ENCODE peak calls at places on chromosomes 4 and X, in six cellular contexts. J is A549; P is AG10803; D is astrocyte of the spinal cord; W is CD8-positive, alpha-beta T cell; N is lower leg skin. R is an unnamed sample.

GRCh38 chrX:78123190-78123589 is 16.3 kb downstream of the TAF9B start:
- DNase-seq in J (no peak), P (peak; percentile 29), D (peak; percentile 49), W (no peak), N (no peak), R (no peak)

GRCh38 chr4:128859887-128860774 is 50.6 kb downstream of the JADE1 start:
- DNase-seq in J (no peak), P (peak; percentile 87), D (peak; percentile 75), W (no peak), N (no peak), R (no peak)

GRCh38 chr4:107824367-107825071 is at the start of gene SGMS2:
- DNase-seq in J (peak; percentile 68), P (peak; percentile 84), D (peak; percentile 85), W (no peak), N (peak; percentile 98), R (no peak)

GRCh38 chr4:3473251-3473942 is 10.3 kb downstream of the DOK7 start:
- DNase-seq in J (no peak), P (no peak), D (no peak), W (no peak), N (no peak), R (no peak)

GRCh38 chr4:73988096-73988495 is at the start of gene PPBP:
- DNase-seq in J (no peak), P (no peak), D (no peak), W (no peak), N (no peak), R (no peak)

GRCh38 chr4:120348521-120348920 is 281.9 kb upstream of the MAD2L1 start:
- DNase-seq in J (no peak), P (no peak), D (no peak), W (no peak), N (no peak), R (no peak)

GRCh38 chr4:21531048-21531447 is 417.5 kb downstream of the KCNIP4 start:
- DNase-seq in J (no peak), P (no peak), D (no peak), W (no peak), N (no peak), R (no peak)

GRCh38 chr4:38013461-38014366 is 53.5 kb downstream of the PTTG2 start:
- DNase-seq in J (no peak), P (peak; percentile 22), D (peak; percentile 76), W (no peak), N (no peak), R (no peak)

GRCh38 chr4:8110071-8110986 is 48.3 kb downstream of the ABLIM2 start:
- DNase-seq in J (no peak), P (no peak), D (peak; percentile 4), W (no peak), N (no peak), R (no peak)

GRCh38 chrX:109485470-109486340 is 3.8 kb upstream of the GUCY2F start:
- DNase-seq in J (peak; percentile 15), P (peak; percentile 59), D (peak; percentile 81), W (peak; percentile 67), N (peak; percentile 88), R (no peak)

GRCh38 chrX:24023972-24024664 is 2.9 kb downstream of the KLHL15 start:
- DNase-seq in J (no peak), P (no peak), D (peak; percentile 36), W (no peak), N (peak; percentile 23), R (no peak)

GRCh38 chr4:2295535-2296442 is 33.9 kb upstream of the MXD4 start:
- DNase-seq in J (no peak), P (no peak), D (no peak), W (peak; percentile 53), N (peak; percentile 77), R (peak; percentile 11)

GRCh38 chr4:100257567-100257966 is 67.3 kb upstream of the DDIT4L start:
- DNase-seq in J (no peak), P (no peak), D (no peak), W (no peak), N (no peak), R (no peak)

GRCh38 chr4:77220841-77221613 is 64.0 kb downstream of the CCNG2 start:
- DNase-seq in J (no peak), P (peak; percentile 11), D (no peak), W (no peak), N (peak; percentile 49), R (no peak)

GRCh38 chr4:47914926-47915237 is 499 bp upstream of the NFXL1 start:
- DNase-seq in J (no peak), P (no peak), D (no peak), W (no peak), N (no peak), R (no peak)

GRCh38 chrX:44035576-44035975 is 62.4 kb upstream of the NDP start:
- DNase-seq in J (no peak), P (no peak), D (no peak), W (no peak), N (no peak), R (no peak)

GRCh38 chr4:10054571-10055041 is 33.3 kb upstream of the SLC2A9 start:
- DNase-seq in J (no peak), P (no peak), D (no peak), W (peak; percentile 15), N (no peak), R (no peak)

GRCh38 chr4:159787901-159788300 is 685.0 kb downstream of the RAPGEF2 start:
- DNase-seq in J (no peak), P (no peak), D (peak; percentile 63), W (no peak), N (no peak), R (no peak)

GRCh38 chr4:45043916-45044315 is 317.6 kb upstream of the GNPDA2 start:
- DNase-seq in J (no peak), P (no peak), D (no peak), W (no peak), N (no peak), R (no peak)

GRCh38 chrX:136209016-136209738 is 42.0 kb downstream of the MAP7D3 start:
- DNase-seq in J (peak; percentile 60), P (peak; percentile 68), D (peak; percentile 49), W (no peak), N (peak; percentile 89), R (no peak)

GRCh38 chr4:109359040-109359646 is 56.7 kb upstream of the COL25A1 start:
- DNase-seq in J (no peak), P (no peak), D (peak; percentile 12), W (no peak), N (no peak), R (no peak)

GRCh38 chr4:157389751-157390150 is 169.2 kb downstream of the GRIA2 start:
- DNase-seq in J (no peak), P (no peak), D (peak; percentile 5), W (no peak), N (no peak), R (no peak)

GRCh38 chr4:103424853-103425252 is 226.7 kb upstream of the CENPE start:
- DNase-seq in J (peak; percentile 3), P (peak; percentile 0), D (no peak), W (no peak), N (no peak), R (no peak)

GRCh38 chrX:2474280-2474962 is 26.4 kb downstream of the DHRSX start:
- DNase-seq in J (no peak), P (no peak), D (no peak), W (no peak), N (no peak), R (no peak)

GRCh38 chr4:152901205-152901604 is 34.9 kb upstream of the FHDC1 start:
- DNase-seq in J (no peak), P (no peak), D (no peak), W (no peak), N (no peak), R (no peak)

GRCh38 chr4:56250801-56251200 is 136.5 kb downstream of the AASDH start:
- DNase-seq in J (no peak), P (no peak), D (no peak), W (no peak), N (no peak), R (no peak)

GRCh38 chrX:48306175-48306574 is 50.3 kb downstream of the SSX3 start:
- DNase-seq in J (no peak), P (no peak), D (no peak), W (no peak), N (no peak), R (no peak)

GRCh38 chr4:48445704-48446103 is 37.4 kb upstream of the SLC10A4 start:
- DNase-seq in J (peak; percentile 3), P (peak; percentile 15), D (peak; percentile 19), W (no peak), N (no peak), R (no peak)

GRCh38 chr4:666822-667544 is 7.1 kb downstream of the ATP5ME start:
- DNase-seq in J (no peak), P (no peak), D (no peak), W (no peak), N (no peak), R (no peak)

GRCh38 chrX:148498067-148498466 is 2.4 kb upstream of the AFF2 start:
- DNase-seq in J (no peak), P (no peak), D (no peak), W (no peak), N (no peak), R (no peak)

GRCh38 chrX:119008122-119008744 is 33.8 kb downstream of the LONRF3 start:
- DNase-seq in J (peak; percentile 41), P (peak; percentile 18), D (peak; percentile 23), W (no peak), N (no peak), R (peak; percentile 18)

GRCh38 chrX:17595456-17596035 is 141.7 kb upstream of the SCML1 start:
- DNase-seq in J (no peak), P (peak; percentile 69), D (peak; percentile 78), W (no peak), N (no peak), R (no peak)

GRCh38 chrX:46686003-46686645 is 72.8 kb downstream of the SLC9A7 start:
- DNase-seq in J (no peak), P (peak; percentile 56), D (peak; percentile 19), W (peak; percentile 50), N (no peak), R (no peak)
- TF ChIP-seq CTCF in J (peak; percentile 63), P (peak; percentile 60), D (peak; percentile 61), W (peak; percentile 55), N (no peak), R (no peak)

GRCh38 chrX:7191681-7192110 is 43.7 kb upstream of the PUDP start:
- DNase-seq in J (no peak), P (no peak), D (no peak), W (no peak), N (no peak), R (no peak)
- TF ChIP-seq CTCF in J (no peak), P (no peak), D (peak; percentile 18), W (no peak), N (no peak), R (no peak)

DNA sequence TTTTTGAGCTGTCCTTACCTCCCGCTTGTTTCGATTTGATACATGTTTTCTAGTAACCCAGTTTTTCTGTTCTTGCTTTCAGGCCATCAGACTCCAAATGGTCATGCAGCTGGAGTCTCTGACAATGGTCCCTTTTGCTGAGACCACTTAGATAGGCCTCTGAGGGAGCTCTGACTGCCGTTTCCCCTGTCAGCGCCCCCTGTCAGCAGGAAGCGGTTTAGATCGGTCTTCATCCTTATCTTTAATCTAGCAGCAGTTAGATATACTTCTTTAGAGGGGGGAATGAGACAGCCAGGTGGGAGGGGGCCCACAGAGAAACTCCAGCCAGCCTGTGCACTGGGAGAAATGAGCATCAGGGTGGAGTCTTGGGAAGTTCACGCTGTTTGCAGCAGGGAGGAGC is 457.9 kb downstream of the GPAT3 start:
- DNase-seq in J (no peak), P (no peak), D (no peak), W (no peak), N (no peak), R (no peak)
- TF ChIP-seq CTCF in J (no peak), P (no peak), D (peak; percentile 9), W (no peak), N (no peak), R (no peak)

GRCh38 chr4:85964298-85964697 is 395.6 kb downstream of the MAPK10 start:
- DNase-seq in J (no peak), P (no peak), D (no peak), W (no peak), N (no peak), R (no peak)
- TF ChIP-seq CTCF in J (peak; percentile 39), P (peak; percentile 36), D (peak; percentile 19), W (no peak), N (no peak), R (no peak)

R was measured in activated B cell treated with CpG ODN at 0.5 μM for 24 hours.